ENCODE peak calls at places on chromosome 2, in four cellular contexts. L, A, J and Y are unnamed samples. For H3K4me1, the result is how much of the 10 kb centered on the place peaks cover.

GRCh38 chr2:199458017-199458805 is 472 bp upstream of the SATB2 start:
- DNase-seq in A (peak), J (peak), L (peak), Y (peak)

GRCh38 chr2:12923907-12924610 is 207.3 kb downstream of the TRIB2 start:
- DNase-seq in J (no peak), A (no peak), L (no peak), Y (no peak)

GRCh38 chr2:96913398-96914202 is 43.7 kb upstream of the SEMA4C start:
- DNase-seq in J (no peak), L (no peak), A (no peak), Y (peak)

GRCh38 chr2:65660340-65660739 is 227.9 kb upstream of the SPRED2 start:
- DNase-seq in A (no peak), L (no peak), J (no peak), Y (no peak)

GRCh38 chr2:173657996-173658717 is 303.5 kb downstream of the CDCA7 start:
- DNase-seq in J (peak), A (no peak), L (no peak), Y (no peak)

GRCh38 chr2:111662771-111663470 is 221.1 kb downstream of the ANAPC1 start:
- DNase-seq in J (no peak), A (no peak), L (no peak), Y (peak)

GRCh38 chr2:32745191-32745590 is 117.3 kb downstream of the TTC27 start:
- DNase-seq in A (no peak), L (no peak), J (no peak), Y (no peak)

GRCh38 chr2:223797073-223797472 is 40.3 kb downstream of the AP1S3 start:
- DNase-seq in J (peak), A (no peak), L (no peak), Y (no peak)

DNA sequence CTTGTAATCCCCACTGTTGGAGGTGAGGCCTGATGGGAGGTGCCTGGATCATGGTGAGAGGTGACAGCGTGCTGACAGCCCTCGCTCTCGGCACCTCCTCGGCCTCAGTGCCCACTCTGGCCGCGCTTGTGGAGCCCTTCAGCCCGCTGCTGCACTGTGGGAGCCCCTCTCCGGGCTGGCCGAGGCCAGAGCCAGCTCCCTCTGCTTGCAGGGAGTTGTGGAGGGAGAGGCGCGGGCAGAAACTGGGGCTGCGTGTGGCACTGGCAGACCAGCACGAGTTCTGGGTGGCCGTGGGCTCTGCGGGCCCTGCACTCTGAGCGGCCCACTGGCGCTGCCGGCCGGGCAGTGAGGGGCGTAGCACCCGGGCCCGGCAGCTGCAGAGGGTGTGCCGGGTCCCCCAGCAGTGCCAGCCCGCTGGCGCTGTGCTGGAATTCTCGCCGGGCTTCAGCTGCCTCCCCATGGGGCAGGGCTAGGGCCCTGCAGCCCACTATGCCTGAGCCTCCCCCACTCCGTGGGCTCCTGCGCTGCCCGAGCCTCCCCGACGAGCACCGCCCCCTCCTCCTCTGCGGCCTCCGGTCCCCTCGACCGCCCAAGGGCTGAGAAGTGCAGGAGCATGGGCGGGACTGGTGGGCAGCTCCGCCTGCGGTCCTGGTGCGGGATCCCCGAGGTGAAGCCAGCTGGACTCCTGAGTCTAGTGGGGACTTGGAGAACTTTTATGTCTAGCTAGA is 197.1 kb downstream of the SPP2 start:
- DNase-seq in J (no peak), L (no peak), A (no peak), Y (no peak)
- H3K4me1 ChIP-seq in J (under half), L (under half), A (under half), Y (under half)

GRCh38 chr2:109607766-109608165 is 6.0 kb downstream of the SEPTIN10 start:
- DNase-seq in J (no peak), A (no peak), L (no peak), Y (no peak)
- H3K27ac ChIP-seq in J (peak), A (no peak), L (no peak), Y (no peak)

DNA sequence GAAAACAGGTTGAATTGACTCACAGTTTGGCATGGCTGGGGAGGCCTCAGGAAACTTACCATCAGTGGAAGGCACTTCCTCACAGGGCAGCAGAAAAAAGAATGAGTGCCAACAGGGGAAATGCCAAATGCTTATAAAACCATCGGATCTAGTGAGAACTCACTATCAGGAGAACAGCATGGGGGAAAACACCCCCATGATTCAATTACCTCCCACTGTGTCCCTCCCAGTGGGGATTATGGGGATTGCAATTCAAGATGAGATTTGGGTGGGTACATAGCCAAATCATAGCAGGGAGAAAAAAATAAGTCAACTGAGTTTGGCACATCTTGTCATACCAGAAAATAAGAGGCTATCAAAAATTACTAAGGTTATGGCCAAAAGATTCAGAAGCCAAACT is 96.3 kb downstream of the TRIP12 start:
- DNase-seq in J (no peak), A (no peak), L (no peak), Y (no peak)
- TF ChIP-seq CTCF in J (no peak), A (no peak), L (no peak), Y (no peak)

DNA sequence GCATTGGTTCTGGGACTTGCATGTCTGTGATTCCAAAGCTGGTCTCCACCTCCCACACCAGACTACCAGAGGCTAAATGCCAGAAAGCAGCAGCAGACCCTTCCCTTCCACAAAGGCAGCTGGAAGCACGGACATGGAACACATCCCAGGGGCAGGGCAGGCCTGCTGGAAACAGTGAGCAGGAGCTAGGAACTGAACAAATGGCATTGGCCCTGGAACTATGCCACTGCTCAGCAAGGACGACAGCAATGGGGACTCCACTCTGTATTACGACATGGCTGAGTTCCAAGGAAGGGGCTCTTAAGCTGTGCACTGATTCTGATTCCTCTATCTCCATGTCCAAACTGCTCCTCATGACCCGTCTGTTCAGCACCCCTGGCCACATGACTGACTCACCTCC is 77.8 kb upstream of the TFCP2L1 start:
- DNase-seq in J (no peak), A (no peak), L (no peak), Y (no peak)
- H3K4me1 ChIP-seq in J (under half), A (under half), L (under half), Y (under half)